ENCODE peak calls at places on chromosome 13, in ten cellular contexts. One of them, this sample, is unnamed.

GRCh38 chr13:110340812-110341444 is 33.8 kb downstream of the COL4A2 start:
- DNase-seq in osteocyte: no peak
- DNase-seq in K562: no peak
- DNase-seq in GM06990: peak
- DNase-seq in NCI-H146: no peak
- DNase-seq in lung microvascular endothelial cell: peak
- DNase-seq in fibroblast of pulmonary artery: peak
- DNase-seq in heart right ventricle: peak
- DNase-seq in iPS-NIHi11: no peak
- DNase-seq in foreskin fibroblast: peak
- DNase-seq in this sample: no peak

GRCh38 chr13:50617134-50617721 is 226.3 kb downstream of the DLEU7 start:
- DNase-seq in NCI-H146: no peak
- DNase-seq in K562: no peak
- DNase-seq in lung microvascular endothelial cell: peak
- DNase-seq in GM06990: no peak
- DNase-seq in fibroblast of pulmonary artery: peak
- DNase-seq in heart right ventricle: no peak
- DNase-seq in iPS-NIHi11: no peak
- DNase-seq in osteocyte: no peak
- DNase-seq in foreskin fibroblast: peak
- DNase-seq in this sample: peak

GRCh38 chr13:46104868-46105267 is at the start of gene CPB2:
- DNase-seq in GM06990: no peak
- DNase-seq in lung microvascular endothelial cell: no peak
- DNase-seq in NCI-H146: no peak
- DNase-seq in foreskin fibroblast: no peak
- DNase-seq in iPS-NIHi11: no peak
- DNase-seq in K562: no peak
- DNase-seq in heart right ventricle: no peak
- DNase-seq in fibroblast of pulmonary artery: no peak
- DNase-seq in osteocyte: no peak
- DNase-seq in this sample: no peak

GRCh38 chr13:30421093-30422055 is 919 bp upstream of the UBE2L5 start:
- DNase-seq in heart right ventricle: peak
- DNase-seq in foreskin fibroblast: peak
- DNase-seq in NCI-H146: peak
- DNase-seq in lung microvascular endothelial cell: peak
- DNase-seq in osteocyte: peak
- DNase-seq in fibroblast of pulmonary artery: peak
- DNase-seq in GM06990: peak
- DNase-seq in K562: peak
- DNase-seq in iPS-NIHi11: peak
- DNase-seq in this sample: peak

GRCh38 chr13:38415233-38415632 is 65.6 kb downstream of the UFM1 start:
- DNase-seq in K562: peak
- DNase-seq in NCI-H146: no peak
- DNase-seq in lung microvascular endothelial cell: peak
- DNase-seq in fibroblast of pulmonary artery: no peak
- DNase-seq in iPS-NIHi11: no peak
- DNase-seq in osteocyte: no peak
- DNase-seq in GM06990: peak
- DNase-seq in foreskin fibroblast: peak
- DNase-seq in heart right ventricle: peak
- DNase-seq in this sample: no peak

GRCh38 chr13:49319555-49320350 is 72.0 kb downstream of the CDADC1 start:
- DNase-seq in NCI-H146: no peak
- DNase-seq in K562: no peak
- DNase-seq in foreskin fibroblast: no peak
- DNase-seq in osteocyte: no peak
- DNase-seq in lung microvascular endothelial cell: no peak
- DNase-seq in heart right ventricle: no peak
- DNase-seq in GM06990: no peak
- DNase-seq in fibroblast of pulmonary artery: peak
- DNase-seq in iPS-NIHi11: no peak
- DNase-seq in this sample: no peak

GRCh38 chr13:75610466-75610865 is 25.7 kb upstream of the LMO7 start:
- DNase-seq in fibroblast of pulmonary artery: no peak
- DNase-seq in osteocyte: no peak
- DNase-seq in heart right ventricle: no peak
- DNase-seq in lung microvascular endothelial cell: no peak
- DNase-seq in K562: no peak
- DNase-seq in NCI-H146: no peak
- DNase-seq in foreskin fibroblast: no peak
- DNase-seq in iPS-NIHi11: no peak
- DNase-seq in GM06990: no peak
- DNase-seq in this sample: no peak

GRCh38 chr13:22278336-22278929 is 607.6 kb downstream of the FGF9 start:
- DNase-seq in K562: peak
- DNase-seq in osteocyte: no peak
- DNase-seq in lung microvascular endothelial cell: peak
- DNase-seq in fibroblast of pulmonary artery: no peak
- DNase-seq in iPS-NIHi11: peak
- DNase-seq in foreskin fibroblast: no peak
- DNase-seq in NCI-H146: no peak
- DNase-seq in heart right ventricle: peak
- DNase-seq in GM06990: peak
- DNase-seq in this sample: no peak

GRCh38 chr13:89205856-89206255 is 1534.7 kb downstream of the SLITRK5 start:
- DNase-seq in iPS-NIHi11: no peak
- DNase-seq in osteocyte: no peak
- DNase-seq in NCI-H146: no peak
- DNase-seq in K562: no peak
- DNase-seq in fibroblast of pulmonary artery: no peak
- DNase-seq in GM06990: no peak
- DNase-seq in lung microvascular endothelial cell: no peak
- DNase-seq in foreskin fibroblast: no peak
- DNase-seq in heart right ventricle: no peak
- DNase-seq in this sample: no peak

GRCh38 chr13:50589139-50589538 is 254.4 kb downstream of the DLEU7 start:
- DNase-seq in osteocyte: no peak
- DNase-seq in foreskin fibroblast: peak
- DNase-seq in lung microvascular endothelial cell: peak
- DNase-seq in NCI-H146: no peak
- DNase-seq in fibroblast of pulmonary artery: peak
- DNase-seq in iPS-NIHi11: no peak
- DNase-seq in heart right ventricle: no peak
- DNase-seq in GM06990: no peak
- DNase-seq in K562: no peak
- DNase-seq in this sample: peak

This sample was measured in NCI-H226.